ENCODE peak calls at places on chromosomes 11 and 22, in four cellular contexts. C is neural crest cell, I is GM03348, B is nucleus accumbens. K is an unnamed sample.

GRCh38 chr22:24965822-24966626 is 13.5 kb downstream of the KIAA1671 start:
- DNase-seq in C (no peak), I (no peak), B (no peak), K (no peak)

GRCh38 chr22:20186183-20186870 is 35.5 kb upstream of the CCDC188 start:
- DNase-seq in C (no peak), I (no peak), B (no peak), K (no peak)

GRCh38 chr22:39496131-39496838 is 5.8 kb upstream of the MIEF1 start:
- DNase-seq in C (peak; percentile 65), I (peak; percentile 71), B (peak; percentile 84), K (peak; percentile 85)

GRCh38 chr11:78414321-78415051 is 3.1 kb downstream of the GAB2 start:
- DNase-seq in C (no peak), I (peak; percentile 58), B (no peak), K (no peak)

GRCh38 chr11:116357769-116358544 is 414.8 kb downstream of the BUD13 start:
- DNase-seq in C (peak; percentile 40), I (no peak), B (no peak), K (peak; percentile 82)

GRCh38 chr11:60762851-60763691 is 6.4 kb downstream of the MS4A15 start:
- DNase-seq in C (no peak), I (no peak), B (no peak), K (no peak)

GRCh38 chr11:32905028-32905667 is 12.5 kb downstream of the QSER1 start:
- DNase-seq in C (no peak), I (peak; percentile 9), B (no peak), K (no peak)

GRCh38 chr11:4368286-4368685 is at the start of gene OR52B4:
- DNase-seq in C (no peak), I (no peak), B (no peak), K (no peak)

GRCh38 chr11:15507592-15507991 is 392.9 kb downstream of the INSC start:
- DNase-seq in C (no peak), I (no peak), B (no peak), K (no peak)

GRCh38 chr22:23499845-23500500 is 80.1 kb downstream of the IGLL1 start:
- DNase-seq in C (no peak), I (no peak), B (no peak), K (no peak)

GRCh38 chr11:14449302-14449714 is 50.3 kb downstream of the COPB1 start:
- DNase-seq in C (no peak), I (peak; percentile 47), B (no peak), K (no peak)

GRCh38 chr11:77198440-77198849 is 70.4 kb downstream of the MYO7A start:
- DNase-seq in C (peak; percentile 23), I (no peak), B (no peak), K (peak; percentile 55)

GRCh38 chr11:71481101-71481960 is 28.3 kb downstream of the NADSYN1 start:
- DNase-seq in C (no peak), I (no peak), B (no peak), K (no peak)

GRCh38 chr22:49944399-49944891 is 16.1 kb upstream of the PIM3 start:
- DNase-seq in C (no peak), I (no peak), B (no peak), K (no peak)

GRCh38 chr11:92384316-92384715 is 159.7 kb downstream of the FAT3 start:
- DNase-seq in C (no peak), I (peak; percentile 51), B (no peak), K (no peak)

GRCh38 chr11:9039194-9039593 is 35.4 kb upstream of the NRIP3 start:
- DNase-seq in C (no peak), I (no peak), B (no peak), K (no peak)

GRCh38 chr11:2325719-2326118 is 23.9 kb downstream of the TSPAN32 start:
- DNase-seq in C (no peak), I (peak; percentile 63), B (no peak), K (no peak)

GRCh38 chr11:19409307-19409706 is 168.6 kb upstream of the E2F8 start:
- DNase-seq in C (no peak), I (no peak), B (no peak), K (no peak)

GRCh38 chr11:33842236-33842915 is 49.5 kb downstream of the LMO2 start:
- DNase-seq in C (no peak), I (no peak), B (no peak), K (no peak)

GRCh38 chr22:41482319-41482935 is 13.5 kb downstream of the ACO2 start:
- DNase-seq in C (no peak), I (peak; percentile 40), B (no peak), K (no peak)

GRCh38 chr22:19169002-19169946 is 9.3 kb downstream of the SLC25A1 start:
- DNase-seq in C (no peak), I (peak; percentile 35), B (no peak), K (no peak)